ENCODE peak calls at places on chromosomes 12 and 14, in four cellular contexts. O is astrocyte of the spinal cord, M is AG04450, T is HTR-8/SVneo. R is an unnamed sample.

GRCh38 chr14:104598039-104598438 is 6.5 kb downstream of the TMEM179 start:
- DNase-seq in O (no peak), M (no peak), T (no peak), R (no peak)

GRCh38 chr12:46493352-46494209 is 121.0 kb upstream of the SLC38A2 start:
- DNase-seq in O (peak), M (no peak), T (no peak), R (no peak)

GRCh38 chr12:8453796-8454195 is 2.0 kb upstream of the CLEC6A start:
- DNase-seq in O (no peak), M (no peak), T (no peak), R (no peak)

GRCh38 chr14:71475916-71476315 is 456.3 kb upstream of the RGS6 start:
- DNase-seq in O (no peak), M (no peak), T (no peak), R (no peak)

GRCh38 chr12:65051196-65051595 is 69.9 kb downstream of the WIF1 start:
- DNase-seq in O (no peak), M (no peak), T (no peak), R (no peak)

GRCh38 chr14:104537613-104537988 is 42.0 kb upstream of the C14orf180 start:
- DNase-seq in O (no peak), M (no peak), T (no peak), R (no peak)

GRCh38 chr14:88895116-88895515 is 70.7 kb downstream of the TTC8 start:
- DNase-seq in O (peak), M (peak), T (no peak), R (no peak)

GRCh38 chr12:104627975-104628322 is 171.2 kb downstream of the CHST11 start:
- DNase-seq in O (no peak), M (no peak), T (no peak), R (no peak)

GRCh38 chr12:91778091-91778819 is 367.4 kb downstream of the BTG1 start:
- DNase-seq in O (peak), M (no peak), T (no peak), R (no peak)

GRCh38 chr12:93167841-93168492 is 209.8 kb upstream of the NUDT4 start:
- DNase-seq in O (peak), M (no peak), T (no peak), R (peak)

GRCh38 chr12:80353254-80353653 is 90.8 kb upstream of the PTPRQ start:
- DNase-seq in O (peak), M (no peak), T (no peak), R (no peak)

GRCh38 chr12:66241061-66242043 is 52.3 kb downstream of the IRAK3 start:
- DNase-seq in O (peak), M (peak), T (peak), R (no peak)